ENCODE peak calls at places on chromosomes 5 and 9, in seven cellular contexts. O is HTR-8/SVneo; N is CD8-positive, alpha-beta memory T cell; U is H54; X is stimulated activated CD4-positive, alpha-beta T cell treated with anti-CD3 and anti-CD28 coated beads, Interleukin-1b, Interleukin-23, amount 100 ng/mL, for 1 hour; T is foreskin fibroblast; E is activated CD4-positive, alpha-beta T cell treated with anti-CD3 and anti-CD28 coated beads for 24 hours. Z is an unnamed sample.

GRCh38 chr5:122154910-122155309 is 25.6 kb downstream of the ZNF474 start:
- DNase-seq in O (no peak), N (no peak), U (no peak), X (no peak), T (peak; percentile 61), E (no peak), Z (peak; percentile 65)

GRCh38 chr9:792331-793260 is 48.9 kb upstream of the DMRT1 start:
- DNase-seq in O (no peak), N (no peak), U (no peak), X (no peak), T (no peak), E (no peak), Z (no peak)

GRCh38 chr9:133167769-133168168 is 4.1 kb upstream of the GBGT1 start:
- DNase-seq in O (no peak), N (no peak), U (no peak), X (no peak), T (no peak), E (no peak), Z (no peak)

GRCh38 chr5:170633235-170634041 is 129.6 kb downstream of the KCNIP1 start:
- DNase-seq in O (peak; percentile 85), N (no peak), U (peak; percentile 74), X (no peak), T (peak; percentile 71), E (no peak), Z (peak; percentile 69)

GRCh38 chr5:13809921-13810320 is 134.6 kb downstream of the DNAH5 start:
- DNase-seq in O (no peak), N (no peak), U (no peak), X (no peak), T (no peak), E (no peak), Z (no peak)

GRCh38 chr5:116531117-116531516 is 43.5 kb downstream of the SEMA6A start:
- DNase-seq in O (no peak), N (no peak), U (no peak), X (no peak), T (no peak), E (no peak), Z (no peak)

GRCh38 chr9:99398241-99398640 is 176.2 kb downstream of the SEC61B start:
- DNase-seq in O (no peak), N (no peak), U (no peak), X (no peak), T (no peak), E (no peak), Z (no peak)

GRCh38 chr5:160009591-160009989 is 651 bp downstream of the TTC1 start:
- DNase-seq in O (no peak), N (no peak), U (no peak), X (no peak), T (no peak), E (no peak), Z (no peak)

GRCh38 chr5:128304791-128305190 is 221.2 kb downstream of the SLC12A2 start:
- DNase-seq in O (no peak), N (no peak), U (no peak), X (no peak), T (peak; percentile 18), E (no peak), Z (no peak)

GRCh38 chr5:28862137-28862859 is 1823.9 kb upstream of the CDH9 start:
- DNase-seq in O (no peak), N (no peak), U (no peak), X (no peak), T (no peak), E (no peak), Z (no peak)

GRCh38 chr5:56412601-56413379 is 179.7 kb upstream of the ANKRD55 start:
- DNase-seq in O (no peak), N (no peak), U (no peak), X (no peak), T (no peak), E (no peak), Z (no peak)

GRCh38 chr9:109315480-109315879 is 5.4 kb downstream of the EPB41L4B start:
- DNase-seq in O (no peak), N (no peak), U (no peak), X (no peak), T (no peak), E (no peak), Z (no peak)

GRCh38 chr5:136992796-136993489 is 506.2 kb downstream of the SPOCK1 start:
- DNase-seq in O (no peak), N (no peak), U (no peak), X (no peak), T (no peak), E (no peak), Z (no peak)

GRCh38 chr9:135210676-135211523 is 123.4 kb downstream of the OLFM1 start:
- DNase-seq in O (no peak), N (peak; percentile 26), U (no peak), X (no peak), T (no peak), E (no peak), Z (no peak)

GRCh38 chr5:167688731-167689130 is 602.7 kb upstream of the WWC1 start:
- DNase-seq in O (no peak), N (no peak), U (no peak), X (no peak), T (no peak), E (no peak), Z (no peak)

GRCh38 chr9:15355669-15356068 is 48.7 kb upstream of the TTC39B start:
- DNase-seq in O (no peak), N (no peak), U (no peak), X (no peak), T (no peak), E (no peak), Z (no peak)

GRCh38 chr5:39760385-39761198 is 335.8 kb upstream of the DAB2 start:
- DNase-seq in O (peak; percentile 64), N (no peak), U (peak; percentile 17), X (no peak), T (peak; percentile 95), E (no peak), Z (peak; percentile 98)

GRCh38 chr5:66850354-66851075 is 254.3 kb downstream of the MAST4 start:
- DNase-seq in O (no peak), N (no peak), U (no peak), X (no peak), T (peak; percentile 47), E (no peak), Z (no peak)

GRCh38 chr5:969421-969839 is 39.2 kb upstream of the NKD2 start:
- DNase-seq in O (no peak), N (no peak), U (no peak), X (no peak), T (peak; percentile 50), E (no peak), Z (peak; percentile 96)